ENCODE peak calls at places on chromosomes 12 and 14, in seven cellular contexts. One of them, this sample, is unnamed.

GRCh38 chr14:75542585-75543091 is 20.4 kb downstream of the BATF start:
- DNase-seq in Kasumi-1: peak; percentile 85
- DNase-seq in adipocyte: peak; percentile 36
- DNase-seq in activated naive CD8-positive, alpha-beta T cell treated with anti-CD3 and anti-CD28 coated beads for 36 hours: peak; percentile 85
- DNase-seq in lower leg skin: peak; percentile 89
- DNase-seq in stromal cell of bone marrow: no peak
- DNase-seq in thoracic aorta: peak; percentile 32
- DNase-seq in this sample: peak; percentile 20

GRCh38 chr14:20986811-20987210 is 3.0 kb upstream of the METTL17 start:
- DNase-seq in thoracic aorta: no peak
- DNase-seq in adipocyte: peak; percentile 91
- DNase-seq in lower leg skin: no peak
- DNase-seq in Kasumi-1: no peak
- DNase-seq in activated naive CD8-positive, alpha-beta T cell treated with anti-CD3 and anti-CD28 coated beads for 36 hours: no peak
- DNase-seq in stromal cell of bone marrow: peak; percentile 96
- DNase-seq in this sample: peak; percentile 86

GRCh38 chr12:52976574-52977071 is 27.7 kb downstream of the KRT18 start:
- DNase-seq in adipocyte: peak; percentile 52
- DNase-seq in thoracic aorta: no peak
- DNase-seq in stromal cell of bone marrow: no peak
- DNase-seq in activated naive CD8-positive, alpha-beta T cell treated with anti-CD3 and anti-CD28 coated beads for 36 hours: no peak
- DNase-seq in lower leg skin: no peak
- DNase-seq in Kasumi-1: no peak
- DNase-seq in this sample: no peak

GRCh38 chr12:65965358-65965757 is 141.1 kb downstream of the HMGA2 start:
- DNase-seq in activated naive CD8-positive, alpha-beta T cell treated with anti-CD3 and anti-CD28 coated beads for 36 hours: no peak
- DNase-seq in adipocyte: peak; percentile 78
- DNase-seq in thoracic aorta: no peak
- DNase-seq in Kasumi-1: no peak
- DNase-seq in lower leg skin: no peak
- DNase-seq in stromal cell of bone marrow: no peak
- DNase-seq in this sample: peak; percentile 53

GRCh38 chr14:23827100-23827892 is 126.3 kb upstream of the DHRS4 start:
- DNase-seq in activated naive CD8-positive, alpha-beta T cell treated with anti-CD3 and anti-CD28 coated beads for 36 hours: no peak
- DNase-seq in lower leg skin: no peak
- DNase-seq in thoracic aorta: no peak
- DNase-seq in stromal cell of bone marrow: no peak
- DNase-seq in Kasumi-1: no peak
- DNase-seq in adipocyte: no peak
- DNase-seq in this sample: no peak

GRCh38 chr14:72737560-72737943 is 156.3 kb downstream of the DPF3 start:
- DNase-seq in lower leg skin: no peak
- DNase-seq in thoracic aorta: no peak
- DNase-seq in activated naive CD8-positive, alpha-beta T cell treated with anti-CD3 and anti-CD28 coated beads for 36 hours: no peak
- DNase-seq in adipocyte: no peak
- DNase-seq in stromal cell of bone marrow: no peak
- DNase-seq in Kasumi-1: no peak
- DNase-seq in this sample: no peak

GRCh38 chr14:39023939-39024871 is 78.8 kb downstream of the SEC23A start:
- DNase-seq in stromal cell of bone marrow: no peak
- DNase-seq in activated naive CD8-positive, alpha-beta T cell treated with anti-CD3 and anti-CD28 coated beads for 36 hours: no peak
- DNase-seq in adipocyte: no peak
- DNase-seq in Kasumi-1: no peak
- DNase-seq in lower leg skin: no peak
- DNase-seq in thoracic aorta: no peak
- DNase-seq in this sample: no peak

GRCh38 chr14:24367506-24368214 is at the start of gene NFATC4:
- DNase-seq in activated naive CD8-positive, alpha-beta T cell treated with anti-CD3 and anti-CD28 coated beads for 36 hours: no peak
- DNase-seq in stromal cell of bone marrow: peak; percentile 97
- DNase-seq in Kasumi-1: no peak
- DNase-seq in adipocyte: peak; percentile 99
- DNase-seq in lower leg skin: peak; percentile 94
- DNase-seq in thoracic aorta: peak; percentile 67
- DNase-seq in this sample: peak; percentile 94

GRCh38 chr14:51805541-51805940 is 54.9 kb upstream of the GNG2 start:
- DNase-seq in thoracic aorta: no peak
- DNase-seq in activated naive CD8-positive, alpha-beta T cell treated with anti-CD3 and anti-CD28 coated beads for 36 hours: no peak
- DNase-seq in lower leg skin: no peak
- DNase-seq in adipocyte: no peak
- DNase-seq in stromal cell of bone marrow: no peak
- DNase-seq in Kasumi-1: no peak
- DNase-seq in this sample: no peak

GRCh38 chr12:2101359-2101758 is 48.6 kb downstream of the CACNA1C start:
- DNase-seq in lower leg skin: no peak
- DNase-seq in stromal cell of bone marrow: no peak
- DNase-seq in activated naive CD8-positive, alpha-beta T cell treated with anti-CD3 and anti-CD28 coated beads for 36 hours: no peak
- DNase-seq in adipocyte: no peak
- DNase-seq in thoracic aorta: no peak
- DNase-seq in Kasumi-1: no peak
- DNase-seq in this sample: no peak

GRCh38 chr12:22230280-22230794 is 104.2 kb downstream of the ST8SIA1 start:
- DNase-seq in Kasumi-1: no peak
- DNase-seq in stromal cell of bone marrow: peak; percentile 50
- DNase-seq in lower leg skin: no peak
- DNase-seq in thoracic aorta: no peak
- DNase-seq in adipocyte: peak; percentile 50
- DNase-seq in activated naive CD8-positive, alpha-beta T cell treated with anti-CD3 and anti-CD28 coated beads for 36 hours: no peak
- DNase-seq in this sample: peak; percentile 26

GRCh38 chr12:112096070-112096469 is 12.5 kb downstream of the NAA25 start:
- DNase-seq in thoracic aorta: no peak
- DNase-seq in activated naive CD8-positive, alpha-beta T cell treated with anti-CD3 and anti-CD28 coated beads for 36 hours: no peak
- DNase-seq in stromal cell of bone marrow: no peak
- DNase-seq in Kasumi-1: peak; percentile 62
- DNase-seq in lower leg skin: no peak
- DNase-seq in adipocyte: no peak
- DNase-seq in this sample: no peak

GRCh38 chr14:92847220-92848148 is 53.4 kb downstream of the GOLGA5 start:
- DNase-seq in Kasumi-1: peak; percentile 20
- DNase-seq in thoracic aorta: no peak
- DNase-seq in activated naive CD8-positive, alpha-beta T cell treated with anti-CD3 and anti-CD28 coated beads for 36 hours: no peak
- DNase-seq in lower leg skin: no peak
- DNase-seq in adipocyte: no peak
- DNase-seq in stromal cell of bone marrow: no peak
- DNase-seq in this sample: no peak

GRCh38 chr14:36504805-36505192 is 15.2 kb downstream of the NKX2-1 start:
- DNase-seq in adipocyte: no peak
- DNase-seq in Kasumi-1: no peak
- DNase-seq in stromal cell of bone marrow: no peak
- DNase-seq in lower leg skin: no peak
- DNase-seq in activated naive CD8-positive, alpha-beta T cell treated with anti-CD3 and anti-CD28 coated beads for 36 hours: no peak
- DNase-seq in thoracic aorta: no peak
- DNase-seq in this sample: no peak

GRCh38 chr12:105640780-105641179 is 310.3 kb downstream of the C12orf75 start:
- DNase-seq in thoracic aorta: no peak
- DNase-seq in lower leg skin: no peak
- DNase-seq in Kasumi-1: no peak
- DNase-seq in stromal cell of bone marrow: no peak
- DNase-seq in adipocyte: no peak
- DNase-seq in activated naive CD8-positive, alpha-beta T cell treated with anti-CD3 and anti-CD28 coated beads for 36 hours: no peak
- DNase-seq in this sample: no peak

GRCh38 chr12:47962198-47962597 is 1.2 kb upstream of the TMEM106C start:
- DNase-seq in activated naive CD8-positive, alpha-beta T cell treated with anti-CD3 and anti-CD28 coated beads for 36 hours: no peak
- DNase-seq in adipocyte: no peak
- DNase-seq in lower leg skin: no peak
- DNase-seq in thoracic aorta: no peak
- DNase-seq in stromal cell of bone marrow: no peak
- DNase-seq in Kasumi-1: no peak
- DNase-seq in this sample: no peak

GRCh38 chr14:106846218-106846617 is 1319.8 kb downstream of the TMEM121 start:
- DNase-seq in activated naive CD8-positive, alpha-beta T cell treated with anti-CD3 and anti-CD28 coated beads for 36 hours: no peak
- DNase-seq in Kasumi-1: peak; percentile 46
- DNase-seq in thoracic aorta: no peak
- DNase-seq in adipocyte: peak; percentile 7
- DNase-seq in stromal cell of bone marrow: no peak
- DNase-seq in lower leg skin: no peak
- DNase-seq in this sample: no peak

GRCh38 chr12:57989837-57990236 is 48.5 kb downstream of the ATP23 start:
- DNase-seq in lower leg skin: no peak
- DNase-seq in activated naive CD8-positive, alpha-beta T cell treated with anti-CD3 and anti-CD28 coated beads for 36 hours: no peak
- DNase-seq in adipocyte: no peak
- DNase-seq in thoracic aorta: no peak
- DNase-seq in Kasumi-1: no peak
- DNase-seq in stromal cell of bone marrow: no peak
- DNase-seq in this sample: no peak

GRCh38 chr12:65501093-65501621 is 222.7 kb downstream of the MSRB3 start:
- DNase-seq in activated naive CD8-positive, alpha-beta T cell treated with anti-CD3 and anti-CD28 coated beads for 36 hours: no peak
- DNase-seq in adipocyte: no peak
- DNase-seq in lower leg skin: no peak
- DNase-seq in Kasumi-1: no peak
- DNase-seq in stromal cell of bone marrow: no peak
- DNase-seq in thoracic aorta: peak; percentile 25
- DNase-seq in this sample: no peak

GRCh38 chr12:54379401-54380201 is 4.9 kb downstream of the ZNF385A start:
- DNase-seq in stromal cell of bone marrow: peak; percentile 78
- DNase-seq in lower leg skin: peak; percentile 98
- DNase-seq in Kasumi-1: peak; percentile 90
- DNase-seq in activated naive CD8-positive, alpha-beta T cell treated with anti-CD3 and anti-CD28 coated beads for 36 hours: peak; percentile 90
- DNase-seq in thoracic aorta: peak; percentile 56
- DNase-seq in adipocyte: peak; percentile 98
- DNase-seq in this sample: peak; percentile 41